ENCODE peak calls at places on chromosomes 5 and 9, in six cellular contexts. One of them, this sample, is unnamed.
A peak's percentile ranks its signal among the peaks of the same experiment; 100 is the strongest.

GRCh38 chr9:125747053-125747764 is at the start of gene PBX3:
- DNase-seq in breast epithelium: peak; percentile 32
- DNase-seq in HCT116: no peak
- DNase-seq in upper lobe of left lung: peak; percentile 57
- DNase-seq in vagina: no peak
- DNase-seq in spleen: peak; percentile 92
- DNase-seq in this sample: peak; percentile 60

GRCh38 chr5:88548136-88548535 is 279.5 kb upstream of the TMEM161B start:
- DNase-seq in HCT116: no peak
- DNase-seq in spleen: no peak
- DNase-seq in breast epithelium: no peak
- DNase-seq in vagina: no peak
- DNase-seq in upper lobe of left lung: no peak
- DNase-seq in this sample: no peak

GRCh38 chr5:74186351-74187315 is 453.9 kb downstream of the ENC1 start:
- DNase-seq in breast epithelium: no peak
- DNase-seq in vagina: no peak
- DNase-seq in upper lobe of left lung: no peak
- DNase-seq in HCT116: no peak
- DNase-seq in spleen: no peak
- DNase-seq in this sample: no peak

GRCh38 chr5:107554776-107555424 is 115.8 kb downstream of the EFNA5 start:
- DNase-seq in upper lobe of left lung: no peak
- DNase-seq in breast epithelium: no peak
- DNase-seq in HCT116: no peak
- DNase-seq in vagina: no peak
- DNase-seq in spleen: no peak
- DNase-seq in this sample: no peak

GRCh38 chr5:171207256-171207866 is 101.7 kb upstream of the TLX3 start:
- DNase-seq in upper lobe of left lung: no peak
- DNase-seq in vagina: no peak
- DNase-seq in spleen: no peak
- DNase-seq in breast epithelium: no peak
- DNase-seq in HCT116: peak; percentile 43
- DNase-seq in this sample: no peak

GRCh38 chr9:108997112-108997511 is 16.2 kb downstream of the CTNNAL1 start:
- DNase-seq in vagina: no peak
- DNase-seq in upper lobe of left lung: no peak
- DNase-seq in breast epithelium: no peak
- DNase-seq in spleen: no peak
- DNase-seq in HCT116: no peak
- DNase-seq in this sample: no peak

GRCh38 chr9:91179237-91180138 is 182.2 kb downstream of the AUH start:
- DNase-seq in vagina: peak; percentile 95
- DNase-seq in breast epithelium: no peak
- DNase-seq in spleen: no peak
- DNase-seq in upper lobe of left lung: no peak
- DNase-seq in HCT116: no peak
- DNase-seq in this sample: peak; percentile 8

GRCh38 chr5:3153226-3153858 is 401.9 kb upstream of the IRX2 start:
- DNase-seq in HCT116: no peak
- DNase-seq in breast epithelium: no peak
- DNase-seq in spleen: no peak
- DNase-seq in vagina: no peak
- DNase-seq in upper lobe of left lung: no peak
- DNase-seq in this sample: no peak

GRCh38 chr9:86660146-86660545 is 287.2 kb downstream of the GAS1 start:
- DNase-seq in breast epithelium: no peak
- DNase-seq in upper lobe of left lung: no peak
- DNase-seq in HCT116: no peak
- DNase-seq in vagina: no peak
- DNase-seq in spleen: no peak
- DNase-seq in this sample: no peak

GRCh38 chr9:35748239-35748857 is 680 bp downstream of the GBA2 start:
- DNase-seq in vagina: no peak
- DNase-seq in spleen: no peak
- DNase-seq in HCT116: no peak
- DNase-seq in upper lobe of left lung: no peak
- DNase-seq in breast epithelium: no peak
- DNase-seq in this sample: no peak

GRCh38 chr5:154444559-154445421 is 1.0 kb upstream of the SAP30L start:
- DNase-seq in breast epithelium: no peak
- DNase-seq in vagina: no peak
- DNase-seq in HCT116: no peak
- DNase-seq in spleen: peak; percentile 86
- DNase-seq in upper lobe of left lung: peak; percentile 34
- DNase-seq in this sample: no peak

GRCh38 chr9:2336055-2336454 is 285.5 kb upstream of the VLDLR start:
- DNase-seq in upper lobe of left lung: no peak
- DNase-seq in HCT116: no peak
- DNase-seq in spleen: no peak
- DNase-seq in vagina: no peak
- DNase-seq in breast epithelium: no peak
- DNase-seq in this sample: no peak

GRCh38 chr9:84436386-84437114 is 96.0 kb upstream of the SLC28A3 start:
- DNase-seq in upper lobe of left lung: no peak
- DNase-seq in breast epithelium: no peak
- DNase-seq in HCT116: no peak
- DNase-seq in vagina: no peak
- DNase-seq in spleen: no peak
- DNase-seq in this sample: no peak

GRCh38 chr5:93423333-93423714 is 157.7 kb downstream of the NR2F1-AS1 start:
- DNase-seq in HCT116: no peak
- DNase-seq in spleen: no peak
- DNase-seq in breast epithelium: no peak
- DNase-seq in upper lobe of left lung: no peak
- DNase-seq in vagina: no peak
- DNase-seq in this sample: no peak

GRCh38 chr9:114299286-114300152 is 23.4 kb upstream of the ORM1 start:
- DNase-seq in HCT116: no peak
- DNase-seq in vagina: peak; percentile 88
- DNase-seq in upper lobe of left lung: peak; percentile 8
- DNase-seq in breast epithelium: no peak
- DNase-seq in spleen: peak; percentile 39
- DNase-seq in this sample: peak; percentile 19

GRCh38 chr9:76618762-76619161 is 145.5 kb upstream of the PCA3 start:
- DNase-seq in breast epithelium: no peak
- DNase-seq in spleen: no peak
- DNase-seq in vagina: no peak
- DNase-seq in HCT116: no peak
- DNase-seq in upper lobe of left lung: no peak
- DNase-seq in this sample: no peak

GRCh38 chr5:33582417-33582816 is 141.7 kb downstream of the TARS1 start:
- DNase-seq in HCT116: no peak
- DNase-seq in upper lobe of left lung: no peak
- DNase-seq in breast epithelium: no peak
- DNase-seq in vagina: no peak
- DNase-seq in spleen: no peak
- DNase-seq in this sample: no peak

GRCh38 chr5:133801955-133802751 is 166.3 kb downstream of the C5orf15 start:
- DNase-seq in vagina: no peak
- DNase-seq in upper lobe of left lung: no peak
- DNase-seq in spleen: no peak
- DNase-seq in HCT116: no peak
- DNase-seq in breast epithelium: no peak
- DNase-seq in this sample: peak; percentile 36

GRCh38 chr9:104177003-104177611 is 83.0 kb downstream of the SMC2 start:
- DNase-seq in upper lobe of left lung: no peak
- DNase-seq in spleen: no peak
- DNase-seq in breast epithelium: no peak
- DNase-seq in HCT116: peak; percentile 15
- DNase-seq in vagina: no peak
- DNase-seq in this sample: no peak

GRCh38 chr5:134943547-134943946 is 24.2 kb upstream of the CATSPER3 start:
- DNase-seq in breast epithelium: no peak
- DNase-seq in upper lobe of left lung: no peak
- DNase-seq in spleen: no peak
- DNase-seq in vagina: no peak
- DNase-seq in HCT116: no peak
- DNase-seq in this sample: no peak

GRCh38 chr5:116652903-116653302 is 78.3 kb upstream of the SEMA6A start:
- DNase-seq in upper lobe of left lung: no peak
- DNase-seq in breast epithelium: no peak
- DNase-seq in spleen: no peak
- DNase-seq in vagina: no peak
- DNase-seq in HCT116: no peak
- DNase-seq in this sample: no peak

GRCh38 chr5:132464155-132464939 is 26.2 kb downstream of the IRF1 start:
- DNase-seq in breast epithelium: no peak
- DNase-seq in vagina: no peak
- DNase-seq in upper lobe of left lung: no peak
- DNase-seq in HCT116: no peak
- DNase-seq in spleen: peak; percentile 87
- DNase-seq in this sample: no peak

GRCh38 chr5:132467292-132467984 is 23.1 kb downstream of the IRF1 start:
- DNase-seq in spleen: peak; percentile 74
- DNase-seq in vagina: no peak
- DNase-seq in breast epithelium: no peak
- DNase-seq in upper lobe of left lung: no peak
- DNase-seq in HCT116: no peak
- DNase-seq in this sample: no peak

GRCh38 chr5:132468665-132469379 is 21.8 kb downstream of the IRF1 start:
- DNase-seq in upper lobe of left lung: peak; percentile 21
- DNase-seq in HCT116: no peak
- DNase-seq in breast epithelium: no peak
- DNase-seq in vagina: no peak
- DNase-seq in spleen: peak; percentile 76
- DNase-seq in this sample: peak; percentile 23

GRCh38 chr5:132465095-132465707 is 25.4 kb downstream of the IRF1 start:
- DNase-seq in breast epithelium: no peak
- DNase-seq in vagina: no peak
- DNase-seq in HCT116: no peak
- DNase-seq in upper lobe of left lung: no peak
- DNase-seq in spleen: peak; percentile 77
- DNase-seq in this sample: no peak

DNA sequence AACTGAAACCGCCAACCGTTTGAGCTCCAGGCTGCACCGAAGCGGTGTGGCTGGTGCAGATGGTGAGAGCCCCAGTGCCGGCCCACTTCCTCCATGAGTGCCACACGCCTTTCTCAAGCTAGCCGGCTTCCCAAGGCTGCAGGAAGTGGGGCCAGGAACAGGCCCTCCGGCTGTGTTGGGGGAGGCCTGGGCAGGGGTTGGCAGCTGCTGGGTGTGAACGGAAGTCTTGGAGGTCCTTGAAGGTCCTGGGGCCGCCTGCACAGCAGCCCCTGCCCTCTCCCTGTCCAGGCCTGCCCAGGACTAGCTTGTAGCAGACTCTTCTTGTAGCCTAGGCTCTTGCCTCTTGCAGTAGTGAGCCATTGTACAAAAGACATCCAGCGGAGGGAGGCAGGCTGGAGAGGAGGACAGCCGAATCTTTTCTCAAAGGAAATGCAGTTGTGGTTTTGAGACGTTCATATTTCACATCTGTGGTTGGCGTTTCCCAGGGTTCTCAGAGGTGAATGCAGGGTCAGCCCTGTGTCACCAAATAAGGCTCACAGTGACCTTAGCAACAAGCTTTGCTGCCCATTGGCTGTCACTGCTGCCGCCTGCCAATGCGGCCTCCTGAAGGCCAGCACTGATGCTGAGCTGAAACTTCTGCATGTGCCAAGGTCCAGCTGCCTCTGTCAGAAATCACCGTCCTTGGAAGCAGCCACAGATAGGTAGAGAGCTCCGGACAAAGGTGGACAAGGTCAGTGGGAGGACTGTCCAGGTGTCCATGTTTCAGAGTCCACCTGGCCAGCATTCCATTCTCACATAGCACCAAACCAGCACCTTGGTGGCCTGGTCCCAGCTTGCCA is 23.9 kb downstream of the IRF1 start:
- DNase-seq in vagina: no peak
- DNase-seq in HCT116: no peak
- DNase-seq in breast epithelium: no peak
- DNase-seq in upper lobe of left lung: peak; percentile 80
- DNase-seq in spleen: peak; percentile 95
- DNase-seq in this sample: peak; percentile 51
- TF ChIP-seq POLR2AphosphoS5 in vagina: peak; percentile 46
- TF ChIP-seq POLR2AphosphoS5 in HCT116: no peak
- TF ChIP-seq POLR2AphosphoS5 in breast epithelium: no peak
- TF ChIP-seq POLR2AphosphoS5 in upper lobe of left lung: peak; percentile 73
- TF ChIP-seq POLR2AphosphoS5 in spleen: peak; percentile 86
- TF ChIP-seq POLR2AphosphoS5 in this sample: no peak

GRCh38 chr5:150614651-150615040 is 25.8 kb upstream of the SYNPO start:
- DNase-seq in vagina: no peak
- DNase-seq in spleen: no peak
- DNase-seq in breast epithelium: no peak
- DNase-seq in HCT116: no peak
- DNase-seq in upper lobe of left lung: no peak
- DNase-seq in this sample: no peak

GRCh38 chr5:150616506-150616905 is 24.0 kb upstream of the SYNPO start:
- DNase-seq in spleen: no peak
- DNase-seq in HCT116: no peak
- DNase-seq in vagina: no peak
- DNase-seq in breast epithelium: no peak
- DNase-seq in upper lobe of left lung: no peak
- DNase-seq in this sample: no peak

GRCh38 chr5:150613991-150614650 is 26.3 kb upstream of the SYNPO start:
- DNase-seq in spleen: no peak
- DNase-seq in HCT116: no peak
- DNase-seq in upper lobe of left lung: no peak
- DNase-seq in vagina: no peak
- DNase-seq in breast epithelium: no peak
- DNase-seq in this sample: no peak

GRCh38 chr5:150616024-150616470 is 24.4 kb upstream of the SYNPO start:
- DNase-seq in vagina: no peak
- DNase-seq in spleen: no peak
- DNase-seq in HCT116: no peak
- DNase-seq in upper lobe of left lung: peak; percentile 51
- DNase-seq in breast epithelium: no peak
- DNase-seq in this sample: peak; percentile 95

GRCh38 chr5:150615141-150615699 is 25.2 kb upstream of the SYNPO start:
- DNase-seq in breast epithelium: peak; percentile 75
- DNase-seq in vagina: no peak
- DNase-seq in upper lobe of left lung: no peak
- DNase-seq in spleen: no peak
- DNase-seq in HCT116: no peak
- DNase-seq in this sample: peak; percentile 79
- TF ChIP-seq POLR2AphosphoS5 in breast epithelium: peak; percentile 58
- TF ChIP-seq POLR2AphosphoS5 in vagina: peak; percentile 16
- TF ChIP-seq POLR2AphosphoS5 in upper lobe of left lung: peak; percentile 62
- TF ChIP-seq POLR2AphosphoS5 in spleen: peak; percentile 50
- TF ChIP-seq POLR2AphosphoS5 in HCT116: no peak
- TF ChIP-seq POLR2AphosphoS5 in this sample: peak; percentile 73

GRCh38 chr5:56814963-56815656 is at the start of gene MAP3K1:
- DNase-seq in HCT116: no peak
- DNase-seq in spleen: peak; percentile 97
- DNase-seq in upper lobe of left lung: peak; percentile 89
- DNase-seq in breast epithelium: peak; percentile 77
- DNase-seq in vagina: no peak
- DNase-seq in this sample: peak; percentile 94
- TF ChIP-seq POLR2AphosphoS5 in HCT116: peak; percentile 63
- TF ChIP-seq POLR2AphosphoS5 in spleen: peak; percentile 86
- TF ChIP-seq POLR2AphosphoS5 in upper lobe of left lung: no peak
- TF ChIP-seq POLR2AphosphoS5 in breast epithelium: peak; percentile 35
- TF ChIP-seq POLR2AphosphoS5 in vagina: peak; percentile 70
- TF ChIP-seq POLR2AphosphoS5 in this sample: no peak

DNA sequence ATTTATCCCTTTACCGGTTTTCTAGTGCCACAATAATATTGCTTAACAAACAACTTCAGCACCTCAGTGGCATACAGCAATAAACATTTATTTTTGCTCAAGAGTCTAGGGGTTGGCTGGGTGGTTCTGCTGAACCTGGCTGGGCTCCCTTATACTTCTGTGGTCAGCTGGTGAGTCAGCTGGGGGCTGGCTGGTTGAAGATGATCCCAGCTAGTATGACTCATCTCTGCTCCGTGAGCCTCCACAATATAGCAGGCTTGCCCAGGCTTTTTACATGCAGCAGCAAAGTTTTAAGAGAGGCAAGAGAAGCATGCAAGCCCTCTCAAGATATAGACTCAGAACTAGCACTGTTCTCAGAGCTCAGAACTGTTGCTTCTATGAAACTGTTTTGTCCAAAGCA is 523.5 kb upstream of the CLINT1 start:
- DNase-seq in spleen: no peak
- DNase-seq in vagina: no peak
- DNase-seq in breast epithelium: peak; percentile 36
- DNase-seq in HCT116: peak; percentile 29
- DNase-seq in upper lobe of left lung: peak; percentile 82
- DNase-seq in this sample: no peak
- TF ChIP-seq POLR2AphosphoS5 in spleen: no peak
- TF ChIP-seq POLR2AphosphoS5 in vagina: no peak
- TF ChIP-seq POLR2AphosphoS5 in breast epithelium: no peak
- TF ChIP-seq POLR2AphosphoS5 in HCT116: no peak
- TF ChIP-seq POLR2AphosphoS5 in upper lobe of left lung: no peak
- TF ChIP-seq POLR2AphosphoS5 in this sample: peak; percentile 20